ENCODE peak calls at places on chromosomes 11 and 22, in four cellular contexts. Q, N, F and V are unnamed samples. For H3K4me1, the result is how much of the 10 kb centered on the place peaks cover.

GRCh38 chr11:74676596-74676995 is 54.6 kb downstream of the CHRDL2 start:
- DNase-seq in Q (no peak), F (no peak), N (no peak), V (peak)

GRCh38 chr11:125330462-125331325 is 165.4 kb downstream of the FEZ1 start:
- DNase-seq in Q (no peak), N (no peak), F (peak), V (no peak)

GRCh38 chr11:6825333-6825744 is 20.1 kb upstream of the OR10A5 start:
- DNase-seq in F (no peak), N (no peak), Q (no peak), V (no peak)

GRCh38 chr11:2569731-2570210 is 125.0 kb downstream of the KCNQ1 start:
- DNase-seq in F (peak), N (peak), Q (peak), V (peak)

GRCh38 chr11:110759972-110760381 is 47.7 kb upstream of the ARHGAP20 start:
- DNase-seq in Q (no peak), F (no peak), N (no peak), V (no peak)

GRCh38 chr11:82871646-82872045 is 28.6 kb downstream of the PRCP start:
- DNase-seq in Q (no peak), F (no peak), N (no peak), V (no peak)

GRCh38 chr11:112321521-112322172 is 61.0 kb upstream of the PLET1 start:
- DNase-seq in Q (peak), N (no peak), F (peak), V (no peak)

GRCh38 chr11:46977940-46978595 is 41.5 kb downstream of the CSTPP1 start:
- DNase-seq in N (no peak), Q (no peak), F (no peak), V (no peak)

GRCh38 chr22:47795477-47796127 is 1033.2 kb downstream of the TBC1D22A start:
- DNase-seq in F (peak), Q (no peak), N (no peak), V (no peak)

GRCh38 chr11:39990413-39990812 is 1469.0 kb downstream of the LRRC4C start:
- DNase-seq in N (no peak), Q (no peak), F (no peak), V (no peak)

GRCh38 chr11:72234920-72235319 is 9.1 kb downstream of the PHOX2A start:
- DNase-seq in N (no peak), F (no peak), Q (no peak), V (peak)
- H3K4me1 ChIP-seq in N (under half), F (under half), Q (under half), V (under half)

GRCh38 chr11:67649634-67650540 is 643 bp downstream of the ACY3 start:
- DNase-seq in F (peak), N (no peak), Q (no peak), V (no peak)
- H3K4me1 ChIP-seq in F (under half), N (under half), Q (under half), V (under half)

DNA sequence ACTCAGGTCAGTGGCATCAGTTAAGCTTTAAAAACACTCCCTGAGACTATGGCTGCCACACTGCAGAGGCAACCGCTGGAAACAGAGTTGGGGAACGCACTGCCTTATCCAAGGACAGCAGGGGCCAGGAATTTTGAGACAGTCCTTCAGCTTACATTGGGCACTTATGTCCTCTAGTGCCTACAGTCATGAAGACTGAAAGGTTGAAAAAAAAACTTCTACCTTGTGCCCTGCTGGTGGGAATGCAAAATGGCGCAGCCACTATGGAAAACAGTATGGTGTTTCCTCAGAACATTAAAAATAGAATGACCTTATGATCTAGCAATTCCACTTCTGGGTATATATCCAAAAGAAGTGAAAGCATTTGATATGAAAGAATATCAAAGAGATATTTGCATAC is 19.6 kb downstream of the DKK3 start:
- DNase-seq in F (peak), N (no peak), Q (no peak), V (no peak)
- H3K4me1 ChIP-seq in F (under half), N (under half), Q (under half), V (under half)

GRCh38 chr11:19772480-19772879 is 59.8 kb downstream of the NAV2 start:
- DNase-seq in Q (no peak), N (no peak), F (peak), V (no peak)

GRCh38 chr11:19775622-19776021 is 63.0 kb downstream of the NAV2 start:
- DNase-seq in Q (no peak), F (no peak), N (no peak), V (no peak)

GRCh38 chr11:19777032-19777341 is 64.3 kb downstream of the NAV2 start:
- DNase-seq in Q (no peak), N (no peak), F (peak), V (no peak)

GRCh38 chr11:19774817-19775600 is 62.4 kb downstream of the NAV2 start:
- DNase-seq in F (no peak), Q (no peak), N (no peak), V (no peak)

GRCh38 chr11:19774329-19774728 is 61.7 kb downstream of the NAV2 start:
- DNase-seq in N (no peak), F (no peak), Q (no peak), V (no peak)
- H3K4me1 ChIP-seq in N (under half), F (under half), Q (under half), V (under half)

GRCh38 chr22:50540352-50540751 is 5.3 kb upstream of the KLHDC7B start:
- DNase-seq in Q (no peak), F (no peak), N (no peak), V (no peak)
- H3K4me1 ChIP-seq in Q (half or more), F (under half), N (under half), V (under half)

GRCh38 chr11:9669954-9670353 is 6.1 kb downstream of the SWAP70 start:
- DNase-seq in Q (no peak), N (no peak), F (peak), V (no peak)
- H3K4me1 ChIP-seq in Q (under half), N (under half), F (under half), V (under half)

DNA sequence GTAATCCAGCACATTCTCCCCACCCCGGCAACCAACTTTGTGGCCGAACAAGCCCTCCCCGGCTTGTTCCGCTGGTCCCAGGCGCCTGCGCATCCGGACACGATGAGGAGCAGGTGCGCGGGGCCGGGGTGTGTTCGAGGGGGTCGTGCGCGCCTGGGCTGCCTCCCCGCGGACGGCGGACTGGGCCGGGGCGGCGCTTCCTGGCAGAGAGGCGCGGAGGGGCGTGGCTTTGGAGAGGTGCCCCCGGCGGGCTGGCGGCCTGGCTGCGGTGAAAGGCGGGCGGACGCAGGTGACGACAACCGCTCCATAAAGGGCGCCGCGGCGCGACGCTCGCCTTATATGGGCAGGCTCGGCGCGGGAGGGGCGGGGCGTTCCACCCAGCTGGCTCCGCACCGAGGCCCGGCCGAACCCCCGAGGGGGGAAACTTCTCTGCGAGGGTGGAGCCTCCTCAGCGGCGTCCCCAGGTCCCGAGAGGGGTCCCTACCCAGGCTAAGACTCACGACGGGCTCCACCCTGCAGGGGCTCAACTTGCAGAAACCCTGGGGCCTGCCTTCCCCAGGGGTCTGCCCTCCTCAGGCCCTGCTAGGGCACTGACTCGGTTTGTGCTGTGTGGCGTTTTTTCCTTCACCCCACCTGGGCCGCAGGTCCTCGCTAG is 26.4 kb downstream of the TXN2 start:
- DNase-seq in F (peak), N (peak), Q (peak), V (peak)
- H3K4me1 ChIP-seq in F (under half), N (under half), Q (half or more), V (half or more)

DNA sequence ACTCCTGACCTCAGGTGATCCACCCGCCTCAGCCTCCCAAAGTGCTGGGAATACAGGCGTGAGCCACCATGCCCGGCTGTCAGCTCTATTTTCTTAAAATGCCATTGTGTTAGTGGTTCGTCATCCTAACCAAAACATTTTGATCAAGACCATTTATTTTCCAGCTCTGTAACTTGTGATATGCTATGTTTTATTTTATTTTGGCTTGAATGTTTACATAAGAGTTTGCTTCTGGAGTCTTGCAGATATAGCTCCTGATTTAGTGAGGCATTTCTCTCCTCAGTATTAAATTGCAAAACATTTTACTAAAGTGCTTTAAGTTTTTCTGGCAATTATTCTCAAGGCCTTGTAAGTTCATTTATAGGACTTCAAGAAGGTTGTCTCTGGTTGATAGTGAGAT is 4.4 kb downstream of the EP300 start:
- DNase-seq in N (no peak), F (no peak), Q (no peak), V (no peak)
- H3K4me1 ChIP-seq in N (half or more), F (under half), Q (half or more), V (half or more)